ENCODE peak calls at places on chromosomes 3 and 15, in six cellular contexts. One of them, this sample, is unnamed. For H3K4me1 and H3K9me3, the result is how much of the 10 kb centered on the place peaks cover.

GRCh38 chr3:64150527-64151238 is 74.6 kb downstream of the PRICKLE2 start:
- DNase-seq in tibial nerve: no peak
- DNase-seq in body of pancreas: peak
- DNase-seq in sigmoid colon: peak
- DNase-seq in HCT116: no peak
- DNase-seq in IMR-90: peak
- DNase-seq in this sample: peak

GRCh38 chr3:23573827-23574226 is 231.9 kb upstream of the UBE2E1 start:
- DNase-seq in tibial nerve: no peak
- DNase-seq in body of pancreas: no peak
- DNase-seq in sigmoid colon: no peak
- DNase-seq in HCT116: no peak
- DNase-seq in IMR-90: no peak
- DNase-seq in this sample: no peak

GRCh38 chr3:37861540-37862051 is at the start of gene CTDSPL:
- DNase-seq in tibial nerve: no peak
- DNase-seq in body of pancreas: peak
- DNase-seq in sigmoid colon: peak
- DNase-seq in HCT116: no peak
- DNase-seq in IMR-90: peak
- DNase-seq in this sample: peak

GRCh38 chr3:165830746-165831145 is 6.5 kb downstream of the BCHE start:
- DNase-seq in tibial nerve: no peak
- DNase-seq in body of pancreas: no peak
- DNase-seq in sigmoid colon: no peak
- DNase-seq in HCT116: no peak
- DNase-seq in IMR-90: no peak
- DNase-seq in this sample: no peak

GRCh38 chr3:11306815-11307589 is 34.8 kb downstream of the ATG7 start:
- DNase-seq in tibial nerve: no peak
- DNase-seq in body of pancreas: no peak
- DNase-seq in sigmoid colon: no peak
- DNase-seq in HCT116: no peak
- DNase-seq in IMR-90: peak
- DNase-seq in this sample: no peak

GRCh38 chr3:66236281-66236680 is 15.5 kb downstream of the SLC25A26 start:
- DNase-seq in tibial nerve: no peak
- DNase-seq in body of pancreas: no peak
- DNase-seq in sigmoid colon: no peak
- DNase-seq in HCT116: peak
- DNase-seq in IMR-90: no peak
- DNase-seq in this sample: no peak

GRCh38 chr3:128307029-128307633 is 153.8 kb downstream of the EEFSEC start:
- DNase-seq in tibial nerve: no peak
- DNase-seq in body of pancreas: no peak
- DNase-seq in sigmoid colon: no peak
- DNase-seq in HCT116: no peak
- DNase-seq in IMR-90: no peak
- DNase-seq in this sample: no peak

GRCh38 chr3:53194218-53195065 is 33.4 kb downstream of the PRKCD start:
- DNase-seq in tibial nerve: no peak
- DNase-seq in body of pancreas: no peak
- DNase-seq in sigmoid colon: peak
- DNase-seq in HCT116: no peak
- DNase-seq in IMR-90: peak
- DNase-seq in this sample: no peak

GRCh38 chr15:66085128-66085527 is 168.4 kb downstream of the MEGF11 start:
- DNase-seq in tibial nerve: no peak
- DNase-seq in body of pancreas: no peak
- DNase-seq in sigmoid colon: peak
- DNase-seq in HCT116: no peak
- DNase-seq in IMR-90: no peak
- DNase-seq in this sample: peak

GRCh38 chr15:47135279-47135678 is 582.0 kb upstream of the SEMA6D start:
- DNase-seq in tibial nerve: no peak
- DNase-seq in body of pancreas: no peak
- DNase-seq in sigmoid colon: no peak
- DNase-seq in HCT116: no peak
- DNase-seq in IMR-90: no peak
- DNase-seq in this sample: no peak

GRCh38 chr15:99738047-99738847 is 5.0 kb upstream of the LYSMD4 start:
- DNase-seq in tibial nerve: no peak
- DNase-seq in body of pancreas: no peak
- DNase-seq in sigmoid colon: no peak
- DNase-seq in HCT116: no peak
- DNase-seq in IMR-90: no peak
- DNase-seq in this sample: no peak

GRCh38 chr3:12193485-12194165 is 34.9 kb upstream of the TIMP4 start:
- DNase-seq in tibial nerve: no peak
- DNase-seq in body of pancreas: no peak
- DNase-seq in sigmoid colon: no peak
- DNase-seq in HCT116: peak
- DNase-seq in IMR-90: peak
- DNase-seq in this sample: no peak

GRCh38 chr3:55701997-55702396 is 214.9 kb upstream of the WNT5A start:
- DNase-seq in tibial nerve: no peak
- DNase-seq in body of pancreas: no peak
- DNase-seq in sigmoid colon: no peak
- DNase-seq in HCT116: no peak
- DNase-seq in IMR-90: peak
- DNase-seq in this sample: no peak

GRCh38 chr3:41426485-41426884 is 227.2 kb downstream of the CTNNB1 start:
- DNase-seq in tibial nerve: no peak
- DNase-seq in body of pancreas: no peak
- DNase-seq in sigmoid colon: no peak
- DNase-seq in HCT116: no peak
- DNase-seq in IMR-90: no peak
- DNase-seq in this sample: no peak

GRCh38 chr3:185851046-185851445 is 26.2 kb upstream of the IGF2BP2 start:
- DNase-seq in tibial nerve: no peak
- DNase-seq in body of pancreas: no peak
- DNase-seq in sigmoid colon: no peak
- DNase-seq in HCT116: no peak
- DNase-seq in IMR-90: peak
- DNase-seq in this sample: no peak

GRCh38 chr15:45714501-45715488 is 80.0 kb downstream of the SQOR start:
- DNase-seq in tibial nerve: peak
- DNase-seq in body of pancreas: peak
- DNase-seq in sigmoid colon: peak
- DNase-seq in HCT116: peak
- DNase-seq in IMR-90: peak
- DNase-seq in this sample: peak

GRCh38 chr3:171457263-171458055 is 2.7 kb downstream of the TNIK start:
- DNase-seq in tibial nerve: no peak
- DNase-seq in body of pancreas: no peak
- DNase-seq in sigmoid colon: no peak
- DNase-seq in HCT116: no peak
- DNase-seq in IMR-90: no peak
- DNase-seq in this sample: peak

GRCh38 chr3:127699098-127699945 is 26.6 kb downstream of the ABTB1 start:
- DNase-seq in tibial nerve: no peak
- DNase-seq in body of pancreas: no peak
- DNase-seq in sigmoid colon: no peak
- DNase-seq in HCT116: no peak
- DNase-seq in IMR-90: peak
- DNase-seq in this sample: no peak

GRCh38 chr3:185958626-185959025 is 20.8 kb upstream of the TRA2B start:
- DNase-seq in tibial nerve: no peak
- DNase-seq in body of pancreas: no peak
- DNase-seq in sigmoid colon: no peak
- DNase-seq in HCT116: no peak
- DNase-seq in IMR-90: peak
- DNase-seq in this sample: peak

GRCh38 chr3:57983734-57984518 is 24.3 kb upstream of the FLNB start:
- DNase-seq in tibial nerve: no peak
- DNase-seq in body of pancreas: peak
- DNase-seq in sigmoid colon: peak
- DNase-seq in HCT116: no peak
- DNase-seq in IMR-90: peak
- DNase-seq in this sample: no peak

GRCh38 chr15:40984963-40985362 is 31.7 kb downstream of the CHAC1 start:
- DNase-seq in tibial nerve: no peak
- DNase-seq in body of pancreas: no peak
- DNase-seq in sigmoid colon: no peak
- DNase-seq in HCT116: no peak
- DNase-seq in IMR-90: peak
- DNase-seq in this sample: no peak

GRCh38 chr15:27769652-27770051 is 329.5 kb downstream of the OCA2 start:
- DNase-seq in tibial nerve: no peak
- DNase-seq in body of pancreas: no peak
- DNase-seq in sigmoid colon: no peak
- DNase-seq in HCT116: no peak
- DNase-seq in IMR-90: no peak
- DNase-seq in this sample: no peak

GRCh38 chr15:75145027-75145841 is 56.4 kb upstream of the C15orf39 start:
- DNase-seq in tibial nerve: no peak
- DNase-seq in body of pancreas: no peak
- DNase-seq in sigmoid colon: no peak
- DNase-seq in HCT116: no peak
- DNase-seq in IMR-90: no peak
- DNase-seq in this sample: no peak

GRCh38 chr3:172268896-172269295 is 179.4 kb downstream of the GHSR start:
- DNase-seq in tibial nerve: no peak
- DNase-seq in body of pancreas: no peak
- DNase-seq in sigmoid colon: no peak
- DNase-seq in HCT116: no peak
- DNase-seq in IMR-90: peak
- DNase-seq in this sample: no peak

GRCh38 chr3:34547297-34547920 is 749.0 kb downstream of the PDCD6IP start:
- DNase-seq in tibial nerve: no peak
- DNase-seq in body of pancreas: no peak
- DNase-seq in sigmoid colon: no peak
- DNase-seq in HCT116: no peak
- DNase-seq in IMR-90: no peak
- DNase-seq in this sample: no peak

GRCh38 chr15:81327526-81327925 is 3.6 kb upstream of the STARD5 start:
- DNase-seq in tibial nerve: no peak
- DNase-seq in body of pancreas: no peak
- DNase-seq in sigmoid colon: no peak
- DNase-seq in HCT116: no peak
- DNase-seq in IMR-90: peak
- DNase-seq in this sample: no peak

GRCh38 chr3:129429597-129429996 is 1.2 kb upstream of the EFCAB12 start:
- DNase-seq in tibial nerve: no peak
- DNase-seq in body of pancreas: no peak
- DNase-seq in sigmoid colon: no peak
- DNase-seq in HCT116: no peak
- DNase-seq in IMR-90: no peak
- DNase-seq in this sample: no peak

GRCh38 chr3:182331356-182331755 is 461.9 kb upstream of the ATP11B start:
- DNase-seq in tibial nerve: no peak
- DNase-seq in body of pancreas: no peak
- DNase-seq in sigmoid colon: no peak
- DNase-seq in HCT116: no peak
- DNase-seq in IMR-90: no peak
- DNase-seq in this sample: no peak

GRCh38 chr15:67999320-68000100 is 54.6 kb upstream of the PIAS1 start:
- DNase-seq in tibial nerve: no peak
- DNase-seq in body of pancreas: no peak
- DNase-seq in sigmoid colon: no peak
- DNase-seq in HCT116: no peak
- DNase-seq in IMR-90: no peak
- DNase-seq in this sample: no peak

GRCh38 chr15:62403164-62403809 is 238.2 kb upstream of the C2CD4B start:
- DNase-seq in tibial nerve: no peak
- DNase-seq in body of pancreas: no peak
- DNase-seq in sigmoid colon: no peak
- DNase-seq in HCT116: no peak
- DNase-seq in IMR-90: peak
- DNase-seq in this sample: no peak

GRCh38 chr3:143951351-143951971 is 20.2 kb upstream of the DIPK2A start:
- DNase-seq in tibial nerve: no peak
- DNase-seq in body of pancreas: no peak
- DNase-seq in sigmoid colon: no peak
- DNase-seq in HCT116: peak
- DNase-seq in IMR-90: peak
- DNase-seq in this sample: no peak

GRCh38 chr3:20043825-20044224 is 3.6 kb downstream of the KAT2B start:
- DNase-seq in tibial nerve: no peak
- DNase-seq in body of pancreas: no peak
- DNase-seq in sigmoid colon: no peak
- DNase-seq in HCT116: no peak
- DNase-seq in IMR-90: no peak
- DNase-seq in this sample: no peak
- H3K4me1 ChIP-seq in tibial nerve: half or more
- H3K4me1 ChIP-seq in body of pancreas: under half
- H3K4me1 ChIP-seq in sigmoid colon: half or more
- H3K4me1 ChIP-seq in HCT116: under half
- H3K4me1 ChIP-seq in IMR-90: under half
- H3K4me1 ChIP-seq in this sample: under half

GRCh38 chr15:93048426-93048721 is 40.6 kb downstream of the RGMA start:
- DNase-seq in tibial nerve: no peak
- DNase-seq in body of pancreas: no peak
- DNase-seq in sigmoid colon: no peak
- DNase-seq in HCT116: no peak
- DNase-seq in IMR-90: no peak
- DNase-seq in this sample: no peak
- H3K9me3 ChIP-seq in tibial nerve: under half
- H3K9me3 ChIP-seq in body of pancreas: under half
- H3K9me3 ChIP-seq in sigmoid colon: under half
- H3K9me3 ChIP-seq in HCT116: under half
- H3K9me3 ChIP-seq in IMR-90: under half
- H3K9me3 ChIP-seq in this sample: under half

GRCh38 chr15:85621096-85621495 is 173.6 kb downstream of the KLHL25 start:
- DNase-seq in tibial nerve: no peak
- DNase-seq in body of pancreas: no peak
- DNase-seq in sigmoid colon: no peak
- DNase-seq in HCT116: no peak
- DNase-seq in IMR-90: no peak
- DNase-seq in this sample: no peak
- H3K4me1 ChIP-seq in tibial nerve: under half
- H3K4me1 ChIP-seq in body of pancreas: half or more
- H3K4me1 ChIP-seq in sigmoid colon: half or more
- H3K4me1 ChIP-seq in HCT116: under half
- H3K4me1 ChIP-seq in IMR-90: under half
- H3K4me1 ChIP-seq in this sample: under half

GRCh38 chr3:124887177-124887995 is at the start of gene ITGB5:
- DNase-seq in tibial nerve: peak
- DNase-seq in body of pancreas: peak
- DNase-seq in sigmoid colon: peak
- DNase-seq in HCT116: peak
- DNase-seq in IMR-90: peak
- DNase-seq in this sample: peak

GRCh38 chr3:124886168-124887051 is 755 bp downstream of the ITGB5 start:
- DNase-seq in tibial nerve: no peak
- DNase-seq in body of pancreas: peak
- DNase-seq in sigmoid colon: peak
- DNase-seq in HCT116: no peak
- DNase-seq in IMR-90: peak
- DNase-seq in this sample: peak

GRCh38 chr3:124890573-124891190 is 3.5 kb upstream of the ITGB5 start:
- DNase-seq in tibial nerve: no peak
- DNase-seq in body of pancreas: no peak
- DNase-seq in sigmoid colon: peak
- DNase-seq in HCT116: no peak
- DNase-seq in IMR-90: no peak
- DNase-seq in this sample: no peak

GRCh38 chr3:124887996-124888298 is 782 bp upstream of the ITGB5 start:
- DNase-seq in tibial nerve: no peak
- DNase-seq in body of pancreas: no peak
- DNase-seq in sigmoid colon: no peak
- DNase-seq in HCT116: no peak
- DNase-seq in IMR-90: no peak
- DNase-seq in this sample: no peak

GRCh38 chr3:124888482-124889441 is 1.6 kb upstream of the ITGB5 start:
- DNase-seq in tibial nerve: no peak
- DNase-seq in body of pancreas: no peak
- DNase-seq in sigmoid colon: peak
- DNase-seq in HCT116: no peak
- DNase-seq in IMR-90: no peak
- DNase-seq in this sample: no peak
- H3K9me3 ChIP-seq in tibial nerve: under half
- H3K9me3 ChIP-seq in body of pancreas: under half
- H3K9me3 ChIP-seq in sigmoid colon: under half
- H3K9me3 ChIP-seq in HCT116: under half
- H3K9me3 ChIP-seq in IMR-90: under half
- H3K9me3 ChIP-seq in this sample: under half